ENCODE peak calls at places on chromosomes 3 and 15, in seven cellular contexts. U is AG04449, W is OCI-LY7, H is dorsolateral prefrontal cortex, Q is fibroblast of lung, V is IMR-90, F is ovary. T is an unnamed sample.

GRCh38 chr3:118628704-118629341 is 405.8 kb downstream of the IGSF11 start:
- DNase-seq in U (peak; percentile 4), Q (peak; percentile 51), H (peak; percentile 85), F (peak; percentile 26), V (peak; percentile 72), W (peak; percentile 46), T (peak; percentile 6)

GRCh38 chr3:21962456-21962855 is 211.4 kb upstream of the ZNF385D start:
- DNase-seq in H (no peak), U (no peak), Q (peak; percentile 60), W (no peak), V (peak; percentile 21), F (no peak), T (no peak)

GRCh38 chr3:170740726-170741591 is 129.0 kb downstream of the RPL22L1 start:
- DNase-seq in U (no peak), F (peak; percentile 53), H (peak; percentile 71), W (no peak), Q (peak; percentile 82), V (peak; percentile 72), T (peak; percentile 96)

GRCh38 chr3:37765591-37766219 is 96.0 kb upstream of the CTDSPL start:
- DNase-seq in H (no peak), W (no peak), V (no peak), F (peak; percentile 64), Q (peak; percentile 40), U (no peak), T (no peak)

GRCh38 chr3:127105996-127106855 is 86.7 kb upstream of the PRR23E start:
- DNase-seq in U (no peak), H (no peak), F (no peak), W (no peak), V (no peak), Q (no peak), T (no peak)

GRCh38 chr3:66276705-66277274 is 56.0 kb downstream of the SLC25A26 start:
- DNase-seq in U (no peak), F (peak; percentile 39), V (peak; percentile 85), Q (peak; percentile 63), W (peak; percentile 77), H (peak; percentile 79), T (peak; percentile 62)

GRCh38 chr3:196216081-196216564 is at the start of gene SLC51A:
- DNase-seq in U (no peak), F (no peak), W (no peak), V (no peak), H (no peak), Q (no peak), T (no peak)

GRCh38 chr3:76554717-76555116 is 485.2 kb upstream of the ROBO2 start:
- DNase-seq in F (no peak), U (peak; percentile 14), Q (peak; percentile 2), V (peak; percentile 65), W (no peak), H (no peak), T (no peak)

GRCh38 chr3:170144437-170144843 is 37.1 kb downstream of the PHC3 start:
- DNase-seq in F (no peak), W (peak; percentile 22), V (no peak), Q (no peak), U (no peak), H (no peak), T (no peak)

GRCh38 chr3:31117854-31118253 is 223.4 kb upstream of the GADL1 start:
- DNase-seq in F (no peak), V (no peak), W (no peak), H (no peak), Q (no peak), U (no peak), T (no peak)

GRCh38 chr3:195859061-195859845 is 47.5 kb upstream of the MUC4 start:
- DNase-seq in V (peak; percentile 44), W (peak; percentile 73), H (peak; percentile 86), U (no peak), Q (peak; percentile 36), F (peak; percentile 79), T (no peak)

GRCh38 chr15:39247574-39247973 is 333.3 kb upstream of the THBS1 start:
- DNase-seq in H (no peak), V (peak; percentile 49), W (no peak), F (no peak), Q (peak; percentile 68), U (no peak), T (no peak)

GRCh38 chr3:46438831-46439230 is 25.9 kb downstream of the LTF start:
- DNase-seq in W (no peak), F (no peak), H (no peak), U (no peak), V (no peak), Q (no peak), T (no peak)

GRCh38 chr3:114892117-114892870 is 254.8 kb downstream of the ZBTB20 start:
- DNase-seq in W (no peak), H (no peak), U (no peak), Q (no peak), F (no peak), V (no peak), T (no peak)

GRCh38 chr3:179035232-179035631 is 36.4 kb downstream of the ZMAT3 start:
- DNase-seq in V (no peak), H (no peak), U (no peak), Q (no peak), W (no peak), F (no peak), T (no peak)

GRCh38 chr15:74552761-74553441 is 11.9 kb downstream of the ARID3B start:
- DNase-seq in V (no peak), H (no peak), U (no peak), W (no peak), Q (no peak), F (no peak), T (no peak)

GRCh38 chr3:120816728-120817127 is 74.2 kb downstream of the GTF2E1 start:
- DNase-seq in H (no peak), U (no peak), F (peak; percentile 71), V (no peak), Q (peak; percentile 18), W (no peak), T (no peak)

DNA sequence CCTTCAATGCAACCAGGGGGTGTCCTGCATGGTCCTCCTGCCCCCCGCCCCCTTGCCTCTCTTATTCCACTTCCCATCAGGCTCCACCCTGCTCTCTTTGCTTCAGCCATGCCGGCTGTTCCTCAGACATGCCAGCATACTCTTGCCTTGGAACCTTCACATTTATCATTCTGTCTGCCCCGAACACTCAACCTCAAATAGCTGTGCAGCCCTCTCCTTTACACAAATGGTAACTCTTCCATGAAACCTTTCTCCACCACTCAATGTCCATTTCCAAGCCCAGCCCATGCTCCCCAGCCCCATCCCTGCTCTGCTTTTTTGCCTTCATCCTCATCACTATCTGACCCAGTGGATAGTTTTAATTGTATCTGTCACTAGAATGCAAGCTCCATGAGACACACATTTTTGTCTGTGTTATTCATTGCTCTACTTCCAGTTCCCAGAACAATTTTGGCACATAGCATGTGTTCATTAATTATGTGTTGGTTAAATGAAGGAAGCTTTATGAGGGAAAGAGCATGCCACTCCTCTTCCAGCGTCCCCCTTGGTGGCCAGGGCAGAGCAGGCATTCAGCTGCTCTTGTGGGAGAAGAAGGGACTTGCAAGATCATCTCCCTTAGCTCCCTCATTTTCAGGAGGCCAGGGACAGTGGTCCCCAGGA is 654 bp upstream of the GALNT15 start:
- DNase-seq in F (no peak), U (no peak), W (no peak), Q (peak; percentile 92), H (no peak), V (peak; percentile 61), T (no peak)
- H3K4me3 ChIP-seq in F (peak overlapping the region; percentile 38), U (peak overlapping the region; percentile 65), W (no peak overlapping the region), Q (peak overlapping the region; percentile 54), H (peak overlapping the region; percentile 58), V (peak overlapping the region; percentile 76), T (no peak overlapping the region)

DNA sequence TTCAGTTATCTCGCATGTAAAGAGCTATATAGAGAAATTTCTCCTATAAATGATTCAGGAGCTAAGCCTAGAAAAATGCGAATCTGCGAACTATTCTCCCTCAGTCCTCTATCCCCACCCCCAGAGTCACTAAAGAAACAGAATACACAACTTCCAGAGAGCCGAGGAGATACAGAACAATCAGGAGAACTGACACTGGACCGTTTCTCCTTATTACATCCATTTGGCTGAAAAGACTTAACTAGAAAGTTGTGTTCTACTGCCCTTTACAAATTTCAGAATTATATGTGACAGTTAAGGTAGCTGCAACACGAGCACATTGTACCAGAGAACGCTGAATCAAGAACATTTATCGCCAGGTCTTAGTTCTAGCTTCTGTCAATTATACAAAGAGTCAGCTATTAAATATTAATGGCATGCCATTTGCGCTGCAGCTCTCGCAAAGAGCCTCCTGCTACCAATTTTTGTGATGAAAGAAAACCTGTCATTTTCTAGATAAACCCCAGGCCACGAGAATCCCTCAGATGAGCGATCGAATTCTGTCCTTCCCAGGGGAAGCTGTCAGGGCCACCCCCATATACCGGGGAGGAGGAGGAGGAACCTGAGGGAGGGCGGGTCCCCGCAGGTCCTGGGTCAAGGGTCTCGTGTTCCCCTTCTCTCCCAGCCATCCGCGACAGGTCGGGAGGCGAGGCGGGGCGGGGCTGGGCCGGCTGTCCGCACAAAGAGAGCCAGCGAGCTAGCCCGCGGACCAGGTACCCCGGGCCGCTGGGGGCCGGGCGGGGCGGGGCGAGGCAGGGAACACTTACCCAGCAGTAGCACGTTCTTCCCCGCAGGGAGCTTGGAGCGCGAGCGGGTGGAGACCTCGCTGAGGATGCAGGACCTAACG is 875 bp downstream of the DYNC1LI1 start:
- DNase-seq in Q (peak; percentile 54), U (no peak), V (peak; percentile 23), H (peak; percentile 31), F (peak; percentile 71), W (peak; percentile 62), T (no peak)
- TF ChIP-seq CTCF in Q (no peak), U (no peak), V (peak; percentile 7), H (no peak), F (no peak), W (no peak), T (no peak)

GRCh38 chr3:128665362-128666021 is 14.9 kb upstream of the RPN1 start:
- DNase-seq in F (no peak), W (no peak), U (no peak), V (no peak), H (no peak), Q (no peak), T (no peak)
- H3K4me3 ChIP-seq in F (no peak overlapping the region), W (no peak overlapping the region), U (no peak overlapping the region), V (no peak overlapping the region), H (no peak overlapping the region), Q (no peak overlapping the region), T (no peak overlapping the region)

DNA sequence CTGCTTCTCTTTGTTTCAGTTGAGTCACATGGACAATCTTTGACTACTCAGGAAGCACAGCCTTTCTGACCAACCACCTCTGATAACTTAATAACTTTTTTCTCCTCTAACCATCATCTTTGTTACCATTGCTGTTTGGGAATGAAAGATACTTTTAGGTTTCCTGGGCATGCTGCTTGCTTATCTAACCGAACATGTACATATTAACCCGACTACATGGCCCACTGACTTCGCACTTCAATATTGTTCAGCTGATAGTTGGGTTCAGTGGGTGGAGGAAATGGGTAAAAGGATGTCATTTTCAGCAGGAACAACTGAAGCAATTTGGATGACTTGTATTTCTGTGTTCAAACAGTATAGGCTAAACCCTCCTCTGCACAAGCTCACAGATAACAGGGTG is 214.3 kb downstream of the SQOR start:
- DNase-seq in F (no peak), W (no peak), U (no peak), V (no peak), H (no peak), Q (no peak), T (no peak)
- TF ChIP-seq CTCF in F (no peak), W (no peak), U (no peak), V (no peak), H (no peak), Q (no peak), T (no peak)